ENCODE peak calls at places on chromosomes 13 and 19, in seven cellular contexts. One of them, this sample, is unnamed. For H3K4me1, the result is how much of the 10 kb centered on the place peaks cover.

GRCh38 chr13:114283581-114283980 is 2.2 kb downstream of the UPF3A start:
- DNase-seq in neural progenitor cell: no peak
- DNase-seq in tibial artery: no peak
- DNase-seq in heart right ventricle: no peak
- DNase-seq in PC-9: no peak
- DNase-seq in iPS DF 6.9: no peak
- DNase-seq in colonic mucosa: no peak
- DNase-seq in this sample: no peak

GRCh38 chr13:108944760-108945159 is 315.3 kb downstream of the MYO16 start:
- DNase-seq in iPS DF 6.9: no peak
- DNase-seq in neural progenitor cell: no peak
- DNase-seq in PC-9: peak
- DNase-seq in heart right ventricle: no peak
- DNase-seq in colonic mucosa: no peak
- DNase-seq in tibial artery: no peak
- DNase-seq in this sample: no peak

GRCh38 chr19:34856052-34856451 is 70.7 kb upstream of the ZNF30 start:
- DNase-seq in colonic mucosa: no peak
- DNase-seq in heart right ventricle: no peak
- DNase-seq in iPS DF 6.9: no peak
- DNase-seq in neural progenitor cell: no peak
- DNase-seq in PC-9: no peak
- DNase-seq in tibial artery: no peak
- DNase-seq in this sample: no peak

GRCh38 chr13:106417467-106418110 is 117.9 kb downstream of the EFNB2 start:
- DNase-seq in neural progenitor cell: no peak
- DNase-seq in iPS DF 6.9: no peak
- DNase-seq in colonic mucosa: no peak
- DNase-seq in heart right ventricle: no peak
- DNase-seq in tibial artery: no peak
- DNase-seq in PC-9: no peak
- DNase-seq in this sample: peak

GRCh38 chr13:20882206-20882605 is 20.3 kb downstream of the XPO4 start:
- DNase-seq in iPS DF 6.9: peak
- DNase-seq in colonic mucosa: no peak
- DNase-seq in heart right ventricle: no peak
- DNase-seq in tibial artery: no peak
- DNase-seq in PC-9: no peak
- DNase-seq in neural progenitor cell: peak
- DNase-seq in this sample: no peak

GRCh38 chr13:109288151-109288709 is 498.2 kb downstream of the IRS2 start:
- DNase-seq in neural progenitor cell: no peak
- DNase-seq in PC-9: no peak
- DNase-seq in iPS DF 6.9: no peak
- DNase-seq in heart right ventricle: no peak
- DNase-seq in colonic mucosa: no peak
- DNase-seq in tibial artery: no peak
- DNase-seq in this sample: no peak

GRCh38 chr13:108193806-108194205 is 21.5 kb downstream of the LIG4 start:
- DNase-seq in neural progenitor cell: no peak
- DNase-seq in tibial artery: no peak
- DNase-seq in colonic mucosa: no peak
- DNase-seq in PC-9: no peak
- DNase-seq in iPS DF 6.9: no peak
- DNase-seq in heart right ventricle: no peak
- DNase-seq in this sample: no peak

GRCh38 chr13:77925616-77926015 is 7.0 kb upstream of the EDNRB start:
- DNase-seq in heart right ventricle: no peak
- DNase-seq in tibial artery: no peak
- DNase-seq in colonic mucosa: no peak
- DNase-seq in iPS DF 6.9: no peak
- DNase-seq in PC-9: no peak
- DNase-seq in neural progenitor cell: no peak
- DNase-seq in this sample: no peak

GRCh38 chr13:98487016-98487415 is 89.9 kb downstream of the STK24 start:
- DNase-seq in colonic mucosa: no peak
- DNase-seq in PC-9: no peak
- DNase-seq in iPS DF 6.9: no peak
- DNase-seq in heart right ventricle: no peak
- DNase-seq in neural progenitor cell: no peak
- DNase-seq in tibial artery: no peak
- DNase-seq in this sample: no peak

GRCh38 chr13:31349156-31349555 is 149.4 kb downstream of the B3GLCT start:
- DNase-seq in heart right ventricle: no peak
- DNase-seq in tibial artery: no peak
- DNase-seq in neural progenitor cell: no peak
- DNase-seq in iPS DF 6.9: no peak
- DNase-seq in colonic mucosa: no peak
- DNase-seq in PC-9: no peak
- DNase-seq in this sample: no peak

GRCh38 chr13:88704600-88705275 is 1033.6 kb downstream of the SLITRK5 start:
- DNase-seq in PC-9: no peak
- DNase-seq in colonic mucosa: no peak
- DNase-seq in tibial artery: no peak
- DNase-seq in neural progenitor cell: no peak
- DNase-seq in iPS DF 6.9: no peak
- DNase-seq in heart right ventricle: no peak
- DNase-seq in this sample: peak

GRCh38 chr19:54724142-54724541 is at the start of gene KIR3DL3:
- DNase-seq in iPS DF 6.9: no peak
- DNase-seq in tibial artery: no peak
- DNase-seq in PC-9: no peak
- DNase-seq in neural progenitor cell: no peak
- DNase-seq in heart right ventricle: no peak
- DNase-seq in colonic mucosa: no peak
- DNase-seq in this sample: no peak

GRCh38 chr19:39397360-39398296 is 6.5 kb downstream of the MED29 start:
- DNase-seq in PC-9: peak
- DNase-seq in heart right ventricle: peak
- DNase-seq in iPS DF 6.9: no peak
- DNase-seq in neural progenitor cell: peak
- DNase-seq in colonic mucosa: peak
- DNase-seq in tibial artery: peak
- DNase-seq in this sample: peak

GRCh38 chr19:15265849-15266248 is 33.6 kb upstream of the EPHX3 start:
- DNase-seq in tibial artery: peak
- DNase-seq in iPS DF 6.9: no peak
- DNase-seq in colonic mucosa: peak
- DNase-seq in neural progenitor cell: no peak
- DNase-seq in heart right ventricle: peak
- DNase-seq in PC-9: no peak
- DNase-seq in this sample: no peak

GRCh38 chr13:23348270-23349126 is 85.0 kb downstream of the SACS start:
- DNase-seq in heart right ventricle: no peak
- DNase-seq in iPS DF 6.9: no peak
- DNase-seq in PC-9: no peak
- DNase-seq in neural progenitor cell: no peak
- DNase-seq in colonic mucosa: no peak
- DNase-seq in tibial artery: no peak
- DNase-seq in this sample: no peak

GRCh38 chr13:49259586-49259985 is 11.9 kb downstream of the CDADC1 start:
- DNase-seq in iPS DF 6.9: no peak
- DNase-seq in colonic mucosa: no peak
- DNase-seq in tibial artery: no peak
- DNase-seq in heart right ventricle: no peak
- DNase-seq in PC-9: no peak
- DNase-seq in neural progenitor cell: no peak
- DNase-seq in this sample: no peak

GRCh38 chr13:25253702-25254101 is 33.6 kb downstream of the MTMR6 start:
- DNase-seq in neural progenitor cell: no peak
- DNase-seq in iPS DF 6.9: no peak
- DNase-seq in tibial artery: no peak
- DNase-seq in heart right ventricle: no peak
- DNase-seq in colonic mucosa: peak
- DNase-seq in PC-9: no peak
- DNase-seq in this sample: no peak

GRCh38 chr13:36029171-36029570 is 102.0 kb downstream of the DCLK1 start:
- DNase-seq in PC-9: no peak
- DNase-seq in colonic mucosa: no peak
- DNase-seq in heart right ventricle: no peak
- DNase-seq in neural progenitor cell: no peak
- DNase-seq in tibial artery: no peak
- DNase-seq in iPS DF 6.9: no peak
- DNase-seq in this sample: no peak

GRCh38 chr13:103639326-103639725 is 573.1 kb upstream of the SLC10A2 start:
- DNase-seq in iPS DF 6.9: no peak
- DNase-seq in tibial artery: no peak
- DNase-seq in colonic mucosa: no peak
- DNase-seq in PC-9: no peak
- DNase-seq in neural progenitor cell: no peak
- DNase-seq in heart right ventricle: no peak
- DNase-seq in this sample: peak

GRCh38 chr13:102291587-102292218 is 110.1 kb downstream of the FGF14 start:
- DNase-seq in colonic mucosa: no peak
- DNase-seq in tibial artery: no peak
- DNase-seq in PC-9: no peak
- DNase-seq in iPS DF 6.9: no peak
- DNase-seq in neural progenitor cell: no peak
- DNase-seq in heart right ventricle: no peak
- DNase-seq in this sample: no peak

GRCh38 chr13:65926750-65927171 is 1303.4 kb downstream of the PCDH9 start:
- DNase-seq in iPS DF 6.9: peak
- DNase-seq in tibial artery: no peak
- DNase-seq in colonic mucosa: peak
- DNase-seq in PC-9: no peak
- DNase-seq in neural progenitor cell: peak
- DNase-seq in heart right ventricle: peak
- DNase-seq in this sample: no peak

GRCh38 chr19:35643255-35644205 is 2.0 kb downstream of the ETV2 start:
- DNase-seq in PC-9: peak
- DNase-seq in colonic mucosa: peak
- DNase-seq in neural progenitor cell: peak
- DNase-seq in tibial artery: peak
- DNase-seq in heart right ventricle: peak
- DNase-seq in iPS DF 6.9: no peak
- DNase-seq in this sample: peak

GRCh38 chr13:41313659-41314197 is 2.7 kb downstream of the NAA16 start:
- DNase-seq in neural progenitor cell: no peak
- DNase-seq in PC-9: no peak
- DNase-seq in iPS DF 6.9: no peak
- DNase-seq in heart right ventricle: no peak
- DNase-seq in tibial artery: no peak
- DNase-seq in colonic mucosa: no peak
- DNase-seq in this sample: no peak

GRCh38 chr13:41315466-41316047 is 4.5 kb downstream of the NAA16 start:
- DNase-seq in PC-9: no peak
- DNase-seq in tibial artery: no peak
- DNase-seq in colonic mucosa: no peak
- DNase-seq in neural progenitor cell: no peak
- DNase-seq in iPS DF 6.9: no peak
- DNase-seq in heart right ventricle: no peak
- DNase-seq in this sample: no peak

GRCh38 chr13:41313117-41313516 is 2.0 kb downstream of the NAA16 start:
- DNase-seq in neural progenitor cell: peak
- DNase-seq in colonic mucosa: no peak
- DNase-seq in iPS DF 6.9: no peak
- DNase-seq in heart right ventricle: no peak
- DNase-seq in tibial artery: no peak
- DNase-seq in PC-9: no peak
- DNase-seq in this sample: no peak

GRCh38 chr13:41311607-41312500 is 787 bp downstream of the NAA16 start:
- DNase-seq in iPS DF 6.9: no peak
- DNase-seq in neural progenitor cell: peak
- DNase-seq in PC-9: no peak
- DNase-seq in colonic mucosa: peak
- DNase-seq in tibial artery: peak
- DNase-seq in heart right ventricle: peak
- DNase-seq in this sample: peak

GRCh38 chr13:41317243-41317642 is 6.2 kb downstream of the NAA16 start:
- DNase-seq in iPS DF 6.9: no peak
- DNase-seq in neural progenitor cell: no peak
- DNase-seq in tibial artery: no peak
- DNase-seq in PC-9: no peak
- DNase-seq in heart right ventricle: no peak
- DNase-seq in colonic mucosa: no peak
- DNase-seq in this sample: no peak
- H3K4me1 ChIP-seq in iPS DF 6.9: under half
- H3K4me1 ChIP-seq in neural progenitor cell: under half
- H3K4me1 ChIP-seq in tibial artery: under half
- H3K4me1 ChIP-seq in PC-9: under half
- H3K4me1 ChIP-seq in heart right ventricle: half or more
- H3K4me1 ChIP-seq in colonic mucosa: under half
- H3K4me1 ChIP-seq in this sample: under half

GRCh38 chr19:48617146-48617937 is 1.6 kb downstream of the RPL18 start:
- DNase-seq in neural progenitor cell: no peak
- DNase-seq in heart right ventricle: no peak
- DNase-seq in PC-9: peak
- DNase-seq in iPS DF 6.9: no peak
- DNase-seq in colonic mucosa: peak
- DNase-seq in tibial artery: no peak
- DNase-seq in this sample: peak
- H3K4me3 ChIP-seq in neural progenitor cell: peak
- H3K4me3 ChIP-seq in heart right ventricle: peak
- H3K4me3 ChIP-seq in PC-9: peak
- H3K4me3 ChIP-seq in iPS DF 6.9: no peak
- H3K4me3 ChIP-seq in colonic mucosa: peak
- H3K4me3 ChIP-seq in tibial artery: peak
- H3K4me3 ChIP-seq in this sample: peak

GRCh38 chr19:18417250-18418033 is 1.8 kb upstream of the SSBP4 start:
- DNase-seq in heart right ventricle: peak
- DNase-seq in PC-9: peak
- DNase-seq in iPS DF 6.9: no peak
- DNase-seq in tibial artery: peak
- DNase-seq in colonic mucosa: peak
- DNase-seq in neural progenitor cell: peak
- DNase-seq in this sample: no peak

GRCh38 chr19:18418034-18418724 is 1.0 kb upstream of the SSBP4 start:
- DNase-seq in iPS DF 6.9: no peak
- DNase-seq in neural progenitor cell: no peak
- DNase-seq in heart right ventricle: no peak
- DNase-seq in tibial artery: peak
- DNase-seq in PC-9: no peak
- DNase-seq in colonic mucosa: no peak
- DNase-seq in this sample: no peak

GRCh38 chr19:18415177-18415867 is 3.9 kb upstream of the SSBP4 start:
- DNase-seq in iPS DF 6.9: no peak
- DNase-seq in tibial artery: peak
- DNase-seq in colonic mucosa: peak
- DNase-seq in PC-9: no peak
- DNase-seq in neural progenitor cell: no peak
- DNase-seq in heart right ventricle: peak
- DNase-seq in this sample: no peak

GRCh38 chr19:18418725-18419194 is 438 bp upstream of the SSBP4 start:
- DNase-seq in heart right ventricle: no peak
- DNase-seq in tibial artery: peak
- DNase-seq in neural progenitor cell: no peak
- DNase-seq in PC-9: no peak
- DNase-seq in colonic mucosa: peak
- DNase-seq in iPS DF 6.9: no peak
- DNase-seq in this sample: peak

GRCh38 chr19:18416778-18417249 is 2.4 kb upstream of the SSBP4 start:
- DNase-seq in tibial artery: peak
- DNase-seq in iPS DF 6.9: no peak
- DNase-seq in neural progenitor cell: peak
- DNase-seq in PC-9: peak
- DNase-seq in heart right ventricle: peak
- DNase-seq in colonic mucosa: peak
- DNase-seq in this sample: no peak
- H3K4me1 ChIP-seq in tibial artery: half or more
- H3K4me1 ChIP-seq in iPS DF 6.9: under half
- H3K4me1 ChIP-seq in neural progenitor cell: under half
- H3K4me1 ChIP-seq in PC-9: half or more
- H3K4me1 ChIP-seq in heart right ventricle: half or more
- H3K4me1 ChIP-seq in colonic mucosa: under half
- H3K4me1 ChIP-seq in this sample: under half

GRCh38 chr19:49287141-49287540 is 37.9 kb downstream of the SLC6A16 start:
- DNase-seq in colonic mucosa: no peak
- DNase-seq in neural progenitor cell: no peak
- DNase-seq in heart right ventricle: no peak
- DNase-seq in iPS DF 6.9: no peak
- DNase-seq in tibial artery: no peak
- DNase-seq in PC-9: no peak
- DNase-seq in this sample: no peak
- H3K4me3 ChIP-seq in colonic mucosa: no peak
- H3K4me3 ChIP-seq in neural progenitor cell: no peak
- H3K4me3 ChIP-seq in heart right ventricle: no peak
- H3K4me3 ChIP-seq in iPS DF 6.9: no peak
- H3K4me3 ChIP-seq in tibial artery: no peak
- H3K4me3 ChIP-seq in PC-9: no peak
- H3K4me3 ChIP-seq in this sample: no peak

This sample was measured in small intestine.